ENCODE peak calls at places on chromosome 16, in six cellular contexts. One of them, this sample, is unnamed.

GRCh38 chr16:47612711-47613110 is 151.6 kb downstream of the PHKB start:
- DNase-seq in IMR-90: peak
- DNase-seq in A549: no peak
- DNase-seq in endothelial cell of umbilical vein: no peak
- DNase-seq in heart left ventricle: no peak
- DNase-seq in GM12878: no peak
- DNase-seq in this sample: no peak

GRCh38 chr16:58128721-58129096 is 472 bp downstream of the CFAP20 start:
- DNase-seq in IMR-90: no peak
- DNase-seq in A549: no peak
- DNase-seq in endothelial cell of umbilical vein: no peak
- DNase-seq in heart left ventricle: no peak
- DNase-seq in GM12878: no peak
- DNase-seq in this sample: no peak

GRCh38 chr16:86522639-86523038 is 12.3 kb downstream of the FOXF1 start:
- DNase-seq in IMR-90: no peak
- DNase-seq in A549: no peak
- DNase-seq in endothelial cell of umbilical vein: no peak
- DNase-seq in heart left ventricle: no peak
- DNase-seq in GM12878: no peak
- DNase-seq in this sample: peak

GRCh38 chr16:55248058-55248457 is 75.9 kb upstream of the IRX6 start:
- DNase-seq in IMR-90: no peak
- DNase-seq in A549: no peak
- DNase-seq in endothelial cell of umbilical vein: no peak
- DNase-seq in heart left ventricle: no peak
- DNase-seq in GM12878: no peak
- DNase-seq in this sample: no peak

GRCh38 chr16:87416826-87417471 is 24.8 kb downstream of the MAP1LC3B start:
- DNase-seq in IMR-90: peak
- DNase-seq in A549: peak
- DNase-seq in endothelial cell of umbilical vein: peak
- DNase-seq in heart left ventricle: no peak
- DNase-seq in GM12878: no peak
- DNase-seq in this sample: no peak

GRCh38 chr16:88455610-88456355 is 2.7 kb downstream of the ZFPM1 start:
- DNase-seq in IMR-90: peak
- DNase-seq in A549: peak
- DNase-seq in endothelial cell of umbilical vein: peak
- DNase-seq in heart left ventricle: no peak
- DNase-seq in GM12878: peak
- DNase-seq in this sample: peak

GRCh38 chr16:11319529-11320146 is 25.6 kb upstream of the RMI2 start:
- DNase-seq in IMR-90: no peak
- DNase-seq in A549: no peak
- DNase-seq in endothelial cell of umbilical vein: no peak
- DNase-seq in heart left ventricle: no peak
- DNase-seq in GM12878: no peak
- DNase-seq in this sample: no peak

GRCh38 chr16:70159355-70160348 is 13.9 kb upstream of the CLEC18C start:
- DNase-seq in IMR-90: peak
- DNase-seq in A549: no peak
- DNase-seq in endothelial cell of umbilical vein: peak
- DNase-seq in heart left ventricle: no peak
- DNase-seq in GM12878: no peak
- DNase-seq in this sample: peak

GRCh38 chr16:85162478-85163277 is 50.4 kb upstream of the CIBAR2 start:
- DNase-seq in IMR-90: peak
- DNase-seq in A549: no peak
- DNase-seq in endothelial cell of umbilical vein: peak
- DNase-seq in heart left ventricle: no peak
- DNase-seq in GM12878: no peak
- DNase-seq in this sample: no peak

GRCh38 chr16:21663889-21664647 is at the start of gene OTOA:
- DNase-seq in IMR-90: no peak
- DNase-seq in A549: no peak
- DNase-seq in endothelial cell of umbilical vein: no peak
- DNase-seq in heart left ventricle: no peak
- DNase-seq in GM12878: no peak
- DNase-seq in this sample: peak

GRCh38 chr16:31186930-31187807 is 7.2 kb downstream of the FUS start:
- DNase-seq in IMR-90: no peak
- DNase-seq in A549: no peak
- DNase-seq in endothelial cell of umbilical vein: no peak
- DNase-seq in heart left ventricle: no peak
- DNase-seq in GM12878: no peak
- DNase-seq in this sample: peak
- TF ChIP-seq POLR2A in IMR-90: no peak
- TF ChIP-seq POLR2A in A549: no peak
- TF ChIP-seq POLR2A in endothelial cell of umbilical vein: no peak
- TF ChIP-seq POLR2A in heart left ventricle: no peak
- TF ChIP-seq POLR2A in GM12878: peak
- TF ChIP-seq POLR2A in this sample: no peak

GRCh38 chr16:81493755-81494433 is 49.3 kb downstream of the CMIP start:
- DNase-seq in IMR-90: peak
- DNase-seq in A549: peak
- DNase-seq in endothelial cell of umbilical vein: peak
- DNase-seq in heart left ventricle: no peak
- DNase-seq in GM12878: no peak
- DNase-seq in this sample: peak

GRCh38 chr16:81494434-81494806 is 49.8 kb downstream of the CMIP start:
- DNase-seq in IMR-90: no peak
- DNase-seq in A549: no peak
- DNase-seq in endothelial cell of umbilical vein: no peak
- DNase-seq in heart left ventricle: no peak
- DNase-seq in GM12878: no peak
- DNase-seq in this sample: no peak

GRCh38 chr16:81495321-81496234 is 51.0 kb downstream of the CMIP start:
- DNase-seq in IMR-90: no peak
- DNase-seq in A549: no peak
- DNase-seq in endothelial cell of umbilical vein: peak
- DNase-seq in heart left ventricle: peak
- DNase-seq in GM12878: no peak
- DNase-seq in this sample: peak

GRCh38 chr16:81492965-81493754 is 48.6 kb downstream of the CMIP start:
- DNase-seq in IMR-90: no peak
- DNase-seq in A549: no peak
- DNase-seq in endothelial cell of umbilical vein: no peak
- DNase-seq in heart left ventricle: no peak
- DNase-seq in GM12878: no peak
- DNase-seq in this sample: peak

DNA sequence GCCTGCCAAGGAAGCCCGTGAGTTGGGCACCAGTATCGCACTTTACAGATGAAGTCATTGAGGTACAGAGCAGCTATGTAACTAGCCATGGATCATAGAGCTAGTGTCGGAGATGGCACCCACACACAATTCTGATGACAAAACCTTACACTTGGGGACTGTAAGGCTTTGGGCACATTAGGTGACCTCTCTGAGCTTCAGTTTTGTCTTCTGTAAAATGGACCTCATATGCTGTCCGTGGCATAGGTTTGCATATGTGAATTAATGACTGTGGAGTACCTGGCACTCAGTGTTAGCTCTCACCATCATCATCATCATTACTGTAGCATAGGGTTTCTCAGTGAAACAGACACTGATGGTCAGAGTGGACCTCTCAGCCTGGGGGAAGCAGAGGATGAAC is 50.3 kb downstream of the CMIP start:
- DNase-seq in IMR-90: no peak
- DNase-seq in A549: no peak
- DNase-seq in endothelial cell of umbilical vein: no peak
- DNase-seq in heart left ventricle: no peak
- DNase-seq in GM12878: no peak
- DNase-seq in this sample: no peak
- H3K27ac ChIP-seq in IMR-90: no peak
- H3K27ac ChIP-seq in A549: peak
- H3K27ac ChIP-seq in endothelial cell of umbilical vein: peak
- H3K27ac ChIP-seq in heart left ventricle: peak
- H3K27ac ChIP-seq in GM12878: no peak
- H3K27ac ChIP-seq in this sample: peak

GRCh38 chr16:67404740-67405226 is 11.5 kb upstream of the TPPP3 start:
- DNase-seq in IMR-90: no peak
- DNase-seq in A549: no peak
- DNase-seq in endothelial cell of umbilical vein: no peak
- DNase-seq in heart left ventricle: no peak
- DNase-seq in GM12878: no peak
- DNase-seq in this sample: no peak
- TF ChIP-seq POLR2A in IMR-90: no peak
- TF ChIP-seq POLR2A in A549: no peak
- TF ChIP-seq POLR2A in endothelial cell of umbilical vein: no peak
- TF ChIP-seq POLR2A in heart left ventricle: no peak
- TF ChIP-seq POLR2A in GM12878: no peak
- TF ChIP-seq POLR2A in this sample: no peak

DNA sequence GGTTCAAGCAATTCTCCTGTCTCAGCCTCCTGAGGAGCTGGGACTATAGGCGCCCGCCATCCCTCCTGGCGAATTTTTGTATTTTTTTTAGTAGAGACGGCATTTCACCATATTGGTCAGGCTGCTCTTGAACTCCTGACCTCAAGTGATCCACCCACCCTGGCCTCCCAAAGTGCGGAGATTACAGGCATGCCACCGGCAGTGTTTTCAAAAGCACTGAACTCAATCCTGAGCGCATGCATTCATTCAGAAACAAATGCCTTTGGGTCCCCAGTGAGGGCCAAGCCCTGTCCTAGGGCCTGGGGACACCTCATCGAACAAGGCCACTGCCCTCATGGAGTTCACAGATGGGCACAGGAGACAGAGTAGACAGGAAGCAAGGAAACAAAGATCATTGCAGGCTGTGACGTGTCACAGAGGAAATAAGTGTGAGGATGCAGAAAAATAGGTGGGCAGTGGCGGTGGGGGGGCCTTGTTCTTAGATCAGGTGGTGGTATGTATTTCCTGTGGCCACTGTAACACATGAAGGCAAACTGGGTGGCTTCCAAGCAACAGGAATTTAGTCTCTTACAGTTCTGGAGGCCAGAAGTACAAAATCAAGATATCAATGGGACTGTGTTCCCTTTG is 12.5 kb downstream of the TMEM114 start:
- DNase-seq in IMR-90: no peak
- DNase-seq in A549: no peak
- DNase-seq in endothelial cell of umbilical vein: no peak
- DNase-seq in heart left ventricle: no peak
- DNase-seq in GM12878: no peak
- DNase-seq in this sample: no peak
- H3K27ac ChIP-seq in IMR-90: no peak
- H3K27ac ChIP-seq in A549: no peak
- H3K27ac ChIP-seq in endothelial cell of umbilical vein: no peak
- H3K27ac ChIP-seq in heart left ventricle: no peak
- H3K27ac ChIP-seq in GM12878: no peak
- H3K27ac ChIP-seq in this sample: no peak

GRCh38 chr16:2513405-2514332 is at the start of gene ATP6V0C:
- DNase-seq in IMR-90: peak
- DNase-seq in A549: peak
- DNase-seq in endothelial cell of umbilical vein: peak
- DNase-seq in heart left ventricle: peak
- DNase-seq in GM12878: peak
- DNase-seq in this sample: peak
- TF ChIP-seq POLR2A in IMR-90: peak
- TF ChIP-seq POLR2A in A549: peak
- TF ChIP-seq POLR2A in endothelial cell of umbilical vein: peak
- TF ChIP-seq POLR2A in heart left ventricle: peak
- TF ChIP-seq POLR2A in GM12878: peak
- TF ChIP-seq POLR2A in this sample: peak

DNA sequence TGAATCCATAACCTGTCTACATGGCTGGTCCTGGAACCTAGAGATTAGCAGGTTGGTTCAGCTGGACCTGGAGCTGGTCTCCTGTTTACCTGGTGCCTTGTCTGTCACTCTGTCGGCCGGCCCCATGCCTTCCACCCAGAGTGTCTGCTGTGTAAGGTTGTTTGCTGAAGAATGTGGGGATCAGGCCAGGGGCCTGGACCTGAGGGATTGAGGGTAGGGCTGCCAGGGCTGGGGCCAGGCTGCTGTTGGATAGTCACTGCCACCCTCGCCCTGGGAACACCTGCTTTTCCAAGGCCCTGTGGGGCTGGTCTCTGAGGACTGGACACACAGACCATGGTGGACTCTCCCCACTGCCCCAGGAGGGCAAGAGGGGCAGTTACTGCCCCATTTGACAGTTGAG is 1.4 kb downstream of the NHERF2 start:
- DNase-seq in IMR-90: no peak
- DNase-seq in A549: no peak
- DNase-seq in endothelial cell of umbilical vein: no peak
- DNase-seq in heart left ventricle: peak
- DNase-seq in GM12878: no peak
- DNase-seq in this sample: no peak
- H3K27ac ChIP-seq in IMR-90: peak
- H3K27ac ChIP-seq in A549: peak
- H3K27ac ChIP-seq in endothelial cell of umbilical vein: no peak
- H3K27ac ChIP-seq in heart left ventricle: peak
- H3K27ac ChIP-seq in GM12878: no peak
- H3K27ac ChIP-seq in this sample: peak

GRCh38 chr16:74030000-74030399 is 266.6 kb upstream of the PSMD7 start:
- DNase-seq in IMR-90: no peak
- DNase-seq in A549: no peak
- DNase-seq in endothelial cell of umbilical vein: no peak
- DNase-seq in heart left ventricle: no peak
- DNase-seq in GM12878: no peak
- DNase-seq in this sample: no peak
- TF ChIP-seq POLR2A in IMR-90: no peak
- TF ChIP-seq POLR2A in A549: no peak
- TF ChIP-seq POLR2A in endothelial cell of umbilical vein: no peak
- TF ChIP-seq POLR2A in heart left ventricle: no peak
- TF ChIP-seq POLR2A in GM12878: no peak
- TF ChIP-seq POLR2A in this sample: no peak

This sample was measured in spleen.